ENCODE peak calls at places on chromosomes 2 and 18, in four cellular contexts. One of them, this sample, is unnamed.

GRCh38 chr2:106314427-106314826 is 120.3 kb upstream of the UXS1 start:
- DNase-seq in HFF-Myc: no peak
- DNase-seq in left ventricle myocardium superior: no peak
- DNase-seq in posterior vena cava: no peak
- DNase-seq in this sample: no peak

GRCh38 chr2:146916914-146917313 is 927.9 kb upstream of the ACVR2A start:
- DNase-seq in HFF-Myc: no peak
- DNase-seq in left ventricle myocardium superior: no peak
- DNase-seq in posterior vena cava: no peak
- DNase-seq in this sample: no peak

GRCh38 chr2:26609839-26610277 is 31.3 kb downstream of the CIB4 start:
- DNase-seq in HFF-Myc: no peak
- DNase-seq in left ventricle myocardium superior: no peak
- DNase-seq in posterior vena cava: peak
- DNase-seq in this sample: no peak

GRCh38 chr2:233000886-233001750 is 11.9 kb downstream of the NGEF start:
- DNase-seq in HFF-Myc: no peak
- DNase-seq in left ventricle myocardium superior: no peak
- DNase-seq in posterior vena cava: peak
- DNase-seq in this sample: no peak

GRCh38 chr18:68841301-68841700 is 43.4 kb downstream of the CCDC102B start:
- DNase-seq in HFF-Myc: no peak
- DNase-seq in left ventricle myocardium superior: no peak
- DNase-seq in posterior vena cava: no peak
- DNase-seq in this sample: no peak

GRCh38 chr2:237227190-237227988 is 141.7 kb downstream of the COPS8 start:
- DNase-seq in HFF-Myc: no peak
- DNase-seq in left ventricle myocardium superior: no peak
- DNase-seq in posterior vena cava: no peak
- DNase-seq in this sample: no peak

GRCh38 chr2:168002021-168002553 is 245.3 kb downstream of the STK39 start:
- DNase-seq in HFF-Myc: no peak
- DNase-seq in left ventricle myocardium superior: no peak
- DNase-seq in posterior vena cava: no peak
- DNase-seq in this sample: no peak

GRCh38 chr2:160652236-160652635 is 158.6 kb upstream of the RBMS1 start:
- DNase-seq in HFF-Myc: no peak
- DNase-seq in left ventricle myocardium superior: peak
- DNase-seq in posterior vena cava: peak
- DNase-seq in this sample: peak

GRCh38 chr2:15643791-15644588 is 52.3 kb downstream of the DDX1 start:
- DNase-seq in HFF-Myc: no peak
- DNase-seq in left ventricle myocardium superior: no peak
- DNase-seq in posterior vena cava: no peak
- DNase-seq in this sample: no peak

GRCh38 chr2:45182667-45183620 is 173.7 kb upstream of the SIX2 start:
- DNase-seq in HFF-Myc: no peak
- DNase-seq in left ventricle myocardium superior: no peak
- DNase-seq in posterior vena cava: no peak
- DNase-seq in this sample: no peak

GRCh38 chr2:76953733-76954347 is 568.3 kb downstream of the LRRTM4 start:
- DNase-seq in HFF-Myc: peak
- DNase-seq in left ventricle myocardium superior: no peak
- DNase-seq in posterior vena cava: no peak
- DNase-seq in this sample: no peak

GRCh38 chr2:1788478-1788959 is 44.2 kb upstream of the PXDN start:
- DNase-seq in HFF-Myc: no peak
- DNase-seq in left ventricle myocardium superior: no peak
- DNase-seq in posterior vena cava: peak
- DNase-seq in this sample: no peak

GRCh38 chr2:71613953-71614925 is 160.9 kb downstream of the DYSF start:
- DNase-seq in HFF-Myc: no peak
- DNase-seq in left ventricle myocardium superior: peak
- DNase-seq in posterior vena cava: peak
- DNase-seq in this sample: no peak

GRCh38 chr18:24514439-24514838 is 54.0 kb downstream of the HRH4 start:
- DNase-seq in HFF-Myc: peak
- DNase-seq in left ventricle myocardium superior: no peak
- DNase-seq in posterior vena cava: no peak
- DNase-seq in this sample: no peak

GRCh38 chr2:215598376-215598975 is 162.6 kb upstream of the FN1 start:
- DNase-seq in HFF-Myc: peak
- DNase-seq in left ventricle myocardium superior: no peak
- DNase-seq in posterior vena cava: no peak
- DNase-seq in this sample: no peak

GRCh38 chr2:98438190-98439133 is 6.2 kb upstream of the INPP4A start:
- DNase-seq in HFF-Myc: no peak
- DNase-seq in left ventricle myocardium superior: no peak
- DNase-seq in posterior vena cava: no peak
- DNase-seq in this sample: no peak

GRCh38 chr2:137644689-137645088 is 319.6 kb upstream of the HNMT start:
- DNase-seq in HFF-Myc: no peak
- DNase-seq in left ventricle myocardium superior: no peak
- DNase-seq in posterior vena cava: no peak
- DNase-seq in this sample: no peak

GRCh38 chr2:214843823-214844222 is 34.3 kb upstream of the BARD1 start:
- DNase-seq in HFF-Myc: no peak
- DNase-seq in left ventricle myocardium superior: no peak
- DNase-seq in posterior vena cava: no peak
- DNase-seq in this sample: no peak

GRCh38 chr2:232576995-232577394 is 26.5 kb downstream of the EIF4E2 start:
- DNase-seq in HFF-Myc: peak
- DNase-seq in left ventricle myocardium superior: no peak
- DNase-seq in posterior vena cava: no peak
- DNase-seq in this sample: no peak

GRCh38 chr2:29456429-29456828 is 341.2 kb downstream of the CLIP4 start:
- DNase-seq in HFF-Myc: no peak
- DNase-seq in left ventricle myocardium superior: no peak
- DNase-seq in posterior vena cava: no peak
- DNase-seq in this sample: no peak

GRCh38 chr2:70561893-70562292 is 8.3 kb upstream of the TGFA start:
- DNase-seq in HFF-Myc: no peak
- DNase-seq in left ventricle myocardium superior: no peak
- DNase-seq in posterior vena cava: no peak
- DNase-seq in this sample: no peak

GRCh38 chr2:16218651-16219050 is 278.3 kb downstream of the MYCN start:
- DNase-seq in HFF-Myc: no peak
- DNase-seq in left ventricle myocardium superior: peak
- DNase-seq in posterior vena cava: no peak
- DNase-seq in this sample: no peak

GRCh38 chr2:217901826-217902225 is 101.0 kb downstream of the TNS1 start:
- DNase-seq in HFF-Myc: no peak
- DNase-seq in left ventricle myocardium superior: peak
- DNase-seq in posterior vena cava: no peak
- DNase-seq in this sample: peak

GRCh38 chr2:59266453-59266852 is 1025.3 kb upstream of the FANCL start:
- DNase-seq in HFF-Myc: no peak
- DNase-seq in left ventricle myocardium superior: no peak
- DNase-seq in posterior vena cava: no peak
- DNase-seq in this sample: no peak

GRCh38 chr2:71853858-71854257 is 293.8 kb downstream of the CYP26B1 start:
- DNase-seq in HFF-Myc: no peak
- DNase-seq in left ventricle myocardium superior: no peak
- DNase-seq in posterior vena cava: no peak
- DNase-seq in this sample: no peak

GRCh38 chr2:235495373-235496238 is 1.8 kb downstream of the AGAP1 start:
- DNase-seq in HFF-Myc: no peak
- DNase-seq in left ventricle myocardium superior: no peak
- DNase-seq in posterior vena cava: peak
- DNase-seq in this sample: no peak

GRCh38 chr2:182642328-182642727 is 73.7 kb upstream of the DNAJC10 start:
- DNase-seq in HFF-Myc: peak
- DNase-seq in left ventricle myocardium superior: peak
- DNase-seq in posterior vena cava: peak
- DNase-seq in this sample: peak

GRCh38 chr2:36967236-36967876 is 1.0 kb upstream of the STRN start:
- DNase-seq in HFF-Myc: no peak
- DNase-seq in left ventricle myocardium superior: no peak
- DNase-seq in posterior vena cava: no peak
- DNase-seq in this sample: no peak

GRCh38 chr2:8198776-8199382 is 483.0 kb upstream of the ID2 start:
- DNase-seq in HFF-Myc: no peak
- DNase-seq in left ventricle myocardium superior: no peak
- DNase-seq in posterior vena cava: no peak
- DNase-seq in this sample: no peak

GRCh38 chr18:48161911-48162698 is 231.6 kb upstream of the SMAD2 start:
- DNase-seq in HFF-Myc: no peak
- DNase-seq in left ventricle myocardium superior: no peak
- DNase-seq in posterior vena cava: no peak
- DNase-seq in this sample: no peak

This sample was measured in left ventricle myocardium inferior.